ENCODE peak calls at places on chromosomes 1 and 21, in nine cellular contexts. One of them, this sample, is unnamed.

GRCh38 chr1:218983848-218984247 is 189.8 kb upstream of the LYPLAL1 start:
- DNase-seq in Right ventricle myocardium superior: no peak
- DNase-seq in cardiac septum: no peak
- DNase-seq in neuronal stem cell: no peak
- DNase-seq in naive thymus-derived CD8-positive, alpha-beta T cell: no peak
- DNase-seq in SW480: peak
- DNase-seq in hepatocyte: no peak
- DNase-seq in lower lobe of right lung: no peak
- DNase-seq in naive B cell: no peak
- DNase-seq in this sample: no peak

GRCh38 chr1:104593418-104594187 is 843.9 kb downstream of the AMY1C start:
- DNase-seq in neuronal stem cell: no peak
- DNase-seq in naive B cell: peak
- DNase-seq in lower lobe of right lung: no peak
- DNase-seq in Right ventricle myocardium superior: no peak
- DNase-seq in cardiac septum: no peak
- DNase-seq in SW480: no peak
- DNase-seq in hepatocyte: no peak
- DNase-seq in naive thymus-derived CD8-positive, alpha-beta T cell: no peak
- DNase-seq in this sample: no peak

GRCh38 chr1:44805311-44806024 is 1.7 kb downstream of the DYNLT4 start:
- DNase-seq in lower lobe of right lung: peak
- DNase-seq in SW480: no peak
- DNase-seq in naive B cell: no peak
- DNase-seq in cardiac septum: no peak
- DNase-seq in neuronal stem cell: no peak
- DNase-seq in Right ventricle myocardium superior: peak
- DNase-seq in naive thymus-derived CD8-positive, alpha-beta T cell: no peak
- DNase-seq in hepatocyte: peak
- DNase-seq in this sample: no peak

GRCh38 chr1:1455366-1455884 is 5.9 kb downstream of the ATAD3C start:
- DNase-seq in naive thymus-derived CD8-positive, alpha-beta T cell: no peak
- DNase-seq in cardiac septum: no peak
- DNase-seq in naive B cell: no peak
- DNase-seq in lower lobe of right lung: no peak
- DNase-seq in neuronal stem cell: no peak
- DNase-seq in hepatocyte: no peak
- DNase-seq in Right ventricle myocardium superior: no peak
- DNase-seq in SW480: no peak
- DNase-seq in this sample: no peak

GRCh38 chr1:48493970-48494769 is 22.2 kb upstream of the SPATA6 start:
- DNase-seq in cardiac septum: no peak
- DNase-seq in SW480: no peak
- DNase-seq in neuronal stem cell: no peak
- DNase-seq in hepatocyte: peak
- DNase-seq in lower lobe of right lung: no peak
- DNase-seq in Right ventricle myocardium superior: no peak
- DNase-seq in naive thymus-derived CD8-positive, alpha-beta T cell: no peak
- DNase-seq in naive B cell: no peak
- DNase-seq in this sample: peak

GRCh38 chr1:59375321-59376220 is 78.7 kb downstream of the FGGY start:
- DNase-seq in naive thymus-derived CD8-positive, alpha-beta T cell: no peak
- DNase-seq in lower lobe of right lung: no peak
- DNase-seq in Right ventricle myocardium superior: no peak
- DNase-seq in SW480: peak
- DNase-seq in hepatocyte: peak
- DNase-seq in neuronal stem cell: no peak
- DNase-seq in naive B cell: no peak
- DNase-seq in cardiac septum: no peak
- DNase-seq in this sample: peak

GRCh38 chr1:35894183-35894582 is 11.2 kb downstream of the AGO1 start:
- DNase-seq in neuronal stem cell: no peak
- DNase-seq in lower lobe of right lung: peak
- DNase-seq in hepatocyte: no peak
- DNase-seq in naive thymus-derived CD8-positive, alpha-beta T cell: no peak
- DNase-seq in SW480: no peak
- DNase-seq in cardiac septum: peak
- DNase-seq in naive B cell: peak
- DNase-seq in Right ventricle myocardium superior: peak
- DNase-seq in this sample: no peak

GRCh38 chr1:211610779-211611556 is 32.0 kb upstream of the SLC30A1 start:
- DNase-seq in SW480: no peak
- DNase-seq in Right ventricle myocardium superior: peak
- DNase-seq in naive B cell: no peak
- DNase-seq in lower lobe of right lung: no peak
- DNase-seq in neuronal stem cell: no peak
- DNase-seq in naive thymus-derived CD8-positive, alpha-beta T cell: no peak
- DNase-seq in cardiac septum: no peak
- DNase-seq in hepatocyte: no peak
- DNase-seq in this sample: no peak

GRCh38 chr1:152107984-152108898 is 7.0 kb downstream of the TCHH start:
- DNase-seq in SW480: peak
- DNase-seq in cardiac septum: no peak
- DNase-seq in naive thymus-derived CD8-positive, alpha-beta T cell: no peak
- DNase-seq in Right ventricle myocardium superior: peak
- DNase-seq in naive B cell: no peak
- DNase-seq in hepatocyte: no peak
- DNase-seq in lower lobe of right lung: no peak
- DNase-seq in neuronal stem cell: no peak
- DNase-seq in this sample: peak

GRCh38 chr1:20956272-20956671 is 169.2 kb upstream of the HP1BP3 start:
- DNase-seq in naive thymus-derived CD8-positive, alpha-beta T cell: no peak
- DNase-seq in neuronal stem cell: no peak
- DNase-seq in hepatocyte: no peak
- DNase-seq in cardiac septum: no peak
- DNase-seq in naive B cell: no peak
- DNase-seq in lower lobe of right lung: no peak
- DNase-seq in SW480: no peak
- DNase-seq in Right ventricle myocardium superior: no peak
- DNase-seq in this sample: no peak

GRCh38 chr1:199669916-199670315 is 357.6 kb upstream of the NR5A2 start:
- DNase-seq in neuronal stem cell: no peak
- DNase-seq in naive thymus-derived CD8-positive, alpha-beta T cell: no peak
- DNase-seq in Right ventricle myocardium superior: no peak
- DNase-seq in SW480: no peak
- DNase-seq in lower lobe of right lung: no peak
- DNase-seq in naive B cell: no peak
- DNase-seq in hepatocyte: no peak
- DNase-seq in cardiac septum: no peak
- DNase-seq in this sample: no peak

GRCh38 chr1:28640766-28641165 is 2.1 kb downstream of the TAF12 start:
- DNase-seq in cardiac septum: no peak
- DNase-seq in SW480: no peak
- DNase-seq in naive B cell: no peak
- DNase-seq in lower lobe of right lung: no peak
- DNase-seq in Right ventricle myocardium superior: no peak
- DNase-seq in naive thymus-derived CD8-positive, alpha-beta T cell: no peak
- DNase-seq in neuronal stem cell: no peak
- DNase-seq in hepatocyte: peak
- DNase-seq in this sample: peak

GRCh38 chr1:110631836-110632620 is 25.9 kb upstream of the KCNA2 start:
- DNase-seq in Right ventricle myocardium superior: no peak
- DNase-seq in cardiac septum: no peak
- DNase-seq in lower lobe of right lung: no peak
- DNase-seq in naive thymus-derived CD8-positive, alpha-beta T cell: no peak
- DNase-seq in neuronal stem cell: no peak
- DNase-seq in naive B cell: no peak
- DNase-seq in SW480: no peak
- DNase-seq in hepatocyte: no peak
- DNase-seq in this sample: no peak

GRCh38 chr1:222815367-222815765 is 527 bp downstream of the DISP1 start:
- DNase-seq in neuronal stem cell: no peak
- DNase-seq in naive B cell: no peak
- DNase-seq in lower lobe of right lung: no peak
- DNase-seq in hepatocyte: peak
- DNase-seq in SW480: peak
- DNase-seq in Right ventricle myocardium superior: no peak
- DNase-seq in cardiac septum: no peak
- DNase-seq in naive thymus-derived CD8-positive, alpha-beta T cell: peak
- DNase-seq in this sample: peak

GRCh38 chr1:7847599-7847998 is 5.3 kb downstream of the UTS2 start:
- DNase-seq in SW480: no peak
- DNase-seq in hepatocyte: no peak
- DNase-seq in neuronal stem cell: no peak
- DNase-seq in Right ventricle myocardium superior: no peak
- DNase-seq in lower lobe of right lung: no peak
- DNase-seq in naive thymus-derived CD8-positive, alpha-beta T cell: no peak
- DNase-seq in naive B cell: no peak
- DNase-seq in cardiac septum: no peak
- DNase-seq in this sample: no peak

GRCh38 chr1:9231648-9232332 is 2.8 kb upstream of the H6PD start:
- DNase-seq in neuronal stem cell: no peak
- DNase-seq in naive B cell: no peak
- DNase-seq in hepatocyte: no peak
- DNase-seq in naive thymus-derived CD8-positive, alpha-beta T cell: no peak
- DNase-seq in Right ventricle myocardium superior: no peak
- DNase-seq in cardiac septum: no peak
- DNase-seq in lower lobe of right lung: no peak
- DNase-seq in SW480: peak
- DNase-seq in this sample: no peak

GRCh38 chr1:188170446-188170845 is 1341.7 kb downstream of the PLA2G4A start:
- DNase-seq in cardiac septum: no peak
- DNase-seq in neuronal stem cell: no peak
- DNase-seq in Right ventricle myocardium superior: no peak
- DNase-seq in hepatocyte: no peak
- DNase-seq in naive thymus-derived CD8-positive, alpha-beta T cell: no peak
- DNase-seq in naive B cell: no peak
- DNase-seq in SW480: no peak
- DNase-seq in lower lobe of right lung: no peak
- DNase-seq in this sample: no peak

GRCh38 chr1:202007703-202008489 is 2.5 kb upstream of the ELF3 start:
- DNase-seq in cardiac septum: no peak
- DNase-seq in neuronal stem cell: no peak
- DNase-seq in Right ventricle myocardium superior: no peak
- DNase-seq in SW480: no peak
- DNase-seq in hepatocyte: peak
- DNase-seq in naive thymus-derived CD8-positive, alpha-beta T cell: no peak
- DNase-seq in lower lobe of right lung: peak
- DNase-seq in naive B cell: no peak
- DNase-seq in this sample: peak

GRCh38 chr21:46065215-46065992 is 32.5 kb upstream of the COL6A2 start:
- DNase-seq in naive thymus-derived CD8-positive, alpha-beta T cell: no peak
- DNase-seq in hepatocyte: peak
- DNase-seq in Right ventricle myocardium superior: peak
- DNase-seq in neuronal stem cell: no peak
- DNase-seq in lower lobe of right lung: peak
- DNase-seq in SW480: peak
- DNase-seq in naive B cell: no peak
- DNase-seq in cardiac septum: peak
- DNase-seq in this sample: no peak

GRCh38 chr1:84796201-84796600 is 96.8 kb downstream of the LPAR3 start:
- DNase-seq in SW480: no peak
- DNase-seq in naive B cell: no peak
- DNase-seq in hepatocyte: no peak
- DNase-seq in naive thymus-derived CD8-positive, alpha-beta T cell: no peak
- DNase-seq in Right ventricle myocardium superior: no peak
- DNase-seq in lower lobe of right lung: no peak
- DNase-seq in cardiac septum: no peak
- DNase-seq in neuronal stem cell: no peak
- DNase-seq in this sample: no peak

GRCh38 chr1:157156058-157156541 is 17.9 kb upstream of the ETV3 start:
- DNase-seq in SW480: peak
- DNase-seq in Right ventricle myocardium superior: peak
- DNase-seq in neuronal stem cell: peak
- DNase-seq in cardiac septum: peak
- DNase-seq in naive thymus-derived CD8-positive, alpha-beta T cell: peak
- DNase-seq in naive B cell: peak
- DNase-seq in lower lobe of right lung: peak
- DNase-seq in hepatocyte: peak
- DNase-seq in this sample: peak

GRCh38 chr1:211577277-211577825 is 1.6 kb downstream of the SLC30A1 start:
- DNase-seq in Right ventricle myocardium superior: no peak
- DNase-seq in SW480: peak
- DNase-seq in naive B cell: no peak
- DNase-seq in cardiac septum: no peak
- DNase-seq in naive thymus-derived CD8-positive, alpha-beta T cell: no peak
- DNase-seq in hepatocyte: no peak
- DNase-seq in lower lobe of right lung: no peak
- DNase-seq in neuronal stem cell: no peak
- DNase-seq in this sample: no peak